ENCODE peak calls at places on chromosomes 1 and 21, in ten cellular contexts. K, U, W, J, M, E, G, T, Q and D are unnamed samples.

GRCh38 chr1:234218078-234218477 is 155.2 kb upstream of the COA6 start:
- DNase-seq in K (no peak), U (no peak), W (no peak), J (no peak), M (no peak), E (no peak), G (no peak), T (no peak), Q (no peak), D (no peak)

GRCh38 chr1:84062496-84062895 is 63.6 kb upstream of the TTLL7 start:
- DNase-seq in K (no peak), U (no peak), W (no peak), J (no peak), M (no peak), E (no peak), G (no peak), T (no peak), Q (no peak), D (no peak)

GRCh38 chr1:151916959-151917358 is 7.6 kb upstream of the THEM4 start:
- DNase-seq in K (no peak), U (no peak), W (no peak), J (no peak), M (no peak), E (no peak), G (no peak), T (no peak), Q (no peak), D (no peak)

GRCh38 chr21:44991538-44992483 is 52.0 kb downstream of the SLX9 start:
- DNase-seq in K (no peak), U (no peak), W (no peak), J (no peak), M (peak), E (peak), G (no peak), T (no peak), Q (no peak), D (no peak)

GRCh38 chr1:192544983-192545393 is 30.6 kb upstream of the RGS1 start:
- DNase-seq in K (peak), U (no peak), W (no peak), J (no peak), M (no peak), E (peak), G (peak), T (no peak), Q (no peak), D (no peak)

GRCh38 chr1:28553229-28553930 is 495 bp downstream of the TRNAU1AP start:
- DNase-seq in K (no peak), U (no peak), W (peak), J (no peak), M (peak), E (peak), G (peak), T (no peak), Q (no peak), D (peak)

GRCh38 chr1:190477687-190478192 is at the start of gene BRINP3:
- DNase-seq in K (no peak), U (no peak), W (no peak), J (no peak), M (no peak), E (no peak), G (no peak), T (no peak), Q (no peak), D (no peak)

GRCh38 chr21:42219606-42220137 is 732 bp downstream of the ABCG1 start:
- DNase-seq in K (no peak), U (no peak), W (peak), J (no peak), M (peak), E (no peak), G (peak), T (peak), Q (no peak), D (peak)

GRCh38 chr1:202349263-202349928 is 897 bp downstream of the PPP1R12B start:
- DNase-seq in K (no peak), U (no peak), W (no peak), J (no peak), M (no peak), E (peak), G (peak), T (no peak), Q (no peak), D (no peak)

GRCh38 chr1:7574121-7575040 is 196.7 kb upstream of the VAMP3 start:
- DNase-seq in K (no peak), U (no peak), W (no peak), J (no peak), M (peak), E (no peak), G (no peak), T (no peak), Q (no peak), D (no peak)

GRCh38 chr1:166843769-166844596 is 4.7 kb downstream of the POGK start:
- DNase-seq in K (no peak), U (no peak), W (no peak), J (no peak), M (no peak), E (no peak), G (no peak), T (no peak), Q (no peak), D (no peak)

GRCh38 chr1:92882817-92883216 is 51.0 kb downstream of the RPL5 start:
- DNase-seq in K (no peak), U (no peak), W (no peak), J (peak), M (no peak), E (no peak), G (no peak), T (no peak), Q (no peak), D (no peak)

GRCh38 chr1:193040011-193040410 is 19.1 kb downstream of the UCHL5 start:
- DNase-seq in K (no peak), U (no peak), W (no peak), J (no peak), M (no peak), E (no peak), G (no peak), T (no peak), Q (no peak), D (no peak)

GRCh38 chr1:222457513-222457912 is 90.4 kb downstream of the HHIPL2 start:
- DNase-seq in K (no peak), U (no peak), W (no peak), J (no peak), M (no peak), E (no peak), G (no peak), T (no peak), Q (no peak), D (no peak)

GRCh38 chr21:41621523-41621922 is 113.6 kb upstream of the TMPRSS2 start:
- DNase-seq in K (no peak), U (no peak), W (no peak), J (no peak), M (no peak), E (no peak), G (no peak), T (no peak), Q (no peak), D (no peak)

GRCh38 chr1:154729598-154729997 is 121.6 kb upstream of the ADAR start:
- DNase-seq in K (no peak), U (no peak), W (no peak), J (no peak), M (no peak), E (no peak), G (no peak), T (no peak), Q (no peak), D (no peak)

GRCh38 chr1:189563784-189564183 is 913.9 kb downstream of the BRINP3 start:
- DNase-seq in K (no peak), U (no peak), W (no peak), J (no peak), M (no peak), E (no peak), G (no peak), T (no peak), Q (no peak), D (no peak)

GRCh38 chr1:30756545-30757195 is 904 bp downstream of the LAPTM5 start:
- DNase-seq in K (peak), U (peak), W (no peak), J (peak), M (no peak), E (peak), G (no peak), T (peak), Q (no peak), D (no peak)

GRCh38 chr1:63189677-63190076 is 132.7 kb upstream of the FOXD3 start:
- DNase-seq in K (no peak), U (no peak), W (peak), J (no peak), M (no peak), E (no peak), G (no peak), T (no peak), Q (peak), D (no peak)

GRCh38 chr1:96482615-96483014 is 239.0 kb upstream of the PTBP2 start:
- DNase-seq in K (no peak), U (no peak), W (no peak), J (no peak), M (no peak), E (no peak), G (no peak), T (no peak), Q (no peak), D (no peak)

GRCh38 chr1:114511048-114511785 is at the start of gene TRIM33:
- DNase-seq in K (peak), U (peak), W (peak), J (peak), M (peak), E (peak), G (peak), T (peak), Q (peak), D (peak)

GRCh38 chr1:167052389-167052788 is 37.8 kb downstream of the GPA33 start:
- DNase-seq in K (no peak), U (no peak), W (peak), J (no peak), M (peak), E (peak), G (no peak), T (no peak), Q (peak), D (no peak)

GRCh38 chr1:154747841-154748766 is 122.0 kb downstream of the KCNN3 start:
- DNase-seq in K (no peak), U (no peak), W (no peak), J (peak), M (peak), E (peak), G (peak), T (no peak), Q (no peak), D (peak)

GRCh38 chr21:42642219-42642745 is 11.1 kb upstream of the PDE9A start:
- DNase-seq in K (no peak), U (no peak), W (no peak), J (no peak), M (no peak), E (no peak), G (no peak), T (no peak), Q (no peak), D (no peak)

GRCh38 chr1:116873680-116874271 is 35.9 kb upstream of the PTGFRN start:
- DNase-seq in K (no peak), U (no peak), W (no peak), J (no peak), M (no peak), E (no peak), G (no peak), T (no peak), Q (no peak), D (no peak)

GRCh38 chr21:26001356-26001755 is 169.2 kb downstream of the APP start:
- DNase-seq in K (no peak), U (no peak), W (no peak), J (no peak), M (no peak), E (no peak), G (no peak), T (no peak), Q (no peak), D (no peak)
- TF ChIP-seq CTCF in K (no peak), U (no peak), W (no peak), J (no peak), M (no peak), E (no peak), G (no peak), T (no peak), Q (no peak), D (no peak)

GRCh38 chr1:227317541-227318002 is 720 bp downstream of the CDC42BPA start:
- DNase-seq in K (no peak), U (no peak), W (peak), J (no peak), M (peak), E (peak), G (peak), T (no peak), Q (no peak), D (peak)
- TF ChIP-seq CTCF in K (peak), U (no peak), W (no peak), J (no peak), M (no peak), E (peak), G (no peak), T (no peak), Q (no peak), D (no peak)

GRCh38 chr1:245495681-245496080 is 340.9 kb downstream of the KIF26B start:
- DNase-seq in K (no peak), U (no peak), W (no peak), J (no peak), M (no peak), E (no peak), G (no peak), T (no peak), Q (no peak), D (no peak)

GRCh38 chr1:245489838-245490237 is 335.1 kb downstream of the KIF26B start:
- DNase-seq in K (no peak), U (no peak), W (no peak), J (no peak), M (no peak), E (no peak), G (no peak), T (no peak), Q (no peak), D (no peak)

GRCh38 chr1:245488346-245489110 is 333.7 kb downstream of the KIF26B start:
- DNase-seq in K (no peak), U (no peak), W (no peak), J (no peak), M (no peak), E (no peak), G (no peak), T (no peak), Q (no peak), D (no peak)

GRCh38 chr1:245493029-245493428 is 338.2 kb downstream of the KIF26B start:
- DNase-seq in K (no peak), U (no peak), W (no peak), J (no peak), M (no peak), E (peak), G (no peak), T (no peak), Q (peak), D (no peak)
- TF ChIP-seq CTCF in K (peak), U (peak), W (peak), J (no peak), M (peak), E (peak), G (no peak), T (no peak), Q (peak), D (no peak)

GRCh38 chr1:21537511-21537931 is 28.3 kb downstream of the ALPL start:
- DNase-seq in K (no peak), U (no peak), W (no peak), J (no peak), M (no peak), E (no peak), G (no peak), T (no peak), Q (no peak), D (no peak)

GRCh38 chr1:21537932-21538630 is 28.9 kb downstream of the ALPL start:
- DNase-seq in K (no peak), U (no peak), W (no peak), J (no peak), M (peak), E (peak), G (no peak), T (no peak), Q (no peak), D (no peak)

GRCh38 chr1:21541835-21542234 is 32.6 kb downstream of the ALPL start:
- DNase-seq in K (no peak), U (no peak), W (no peak), J (no peak), M (no peak), E (peak), G (no peak), T (no peak), Q (no peak), D (no peak)

GRCh38 chr1:21541330-21541729 is 32.1 kb downstream of the ALPL start:
- DNase-seq in K (no peak), U (no peak), W (no peak), J (no peak), M (no peak), E (no peak), G (no peak), T (no peak), Q (no peak), D (no peak)

GRCh38 chr1:21539933-21540332 is 30.7 kb downstream of the ALPL start:
- DNase-seq in K (no peak), U (no peak), W (peak), J (no peak), M (peak), E (peak), G (no peak), T (peak), Q (peak), D (no peak)
- TF ChIP-seq CTCF in K (peak), U (peak), W (peak), J (no peak), M (peak), E (peak), G (no peak), T (peak), Q (peak), D (no peak)

DNA sequence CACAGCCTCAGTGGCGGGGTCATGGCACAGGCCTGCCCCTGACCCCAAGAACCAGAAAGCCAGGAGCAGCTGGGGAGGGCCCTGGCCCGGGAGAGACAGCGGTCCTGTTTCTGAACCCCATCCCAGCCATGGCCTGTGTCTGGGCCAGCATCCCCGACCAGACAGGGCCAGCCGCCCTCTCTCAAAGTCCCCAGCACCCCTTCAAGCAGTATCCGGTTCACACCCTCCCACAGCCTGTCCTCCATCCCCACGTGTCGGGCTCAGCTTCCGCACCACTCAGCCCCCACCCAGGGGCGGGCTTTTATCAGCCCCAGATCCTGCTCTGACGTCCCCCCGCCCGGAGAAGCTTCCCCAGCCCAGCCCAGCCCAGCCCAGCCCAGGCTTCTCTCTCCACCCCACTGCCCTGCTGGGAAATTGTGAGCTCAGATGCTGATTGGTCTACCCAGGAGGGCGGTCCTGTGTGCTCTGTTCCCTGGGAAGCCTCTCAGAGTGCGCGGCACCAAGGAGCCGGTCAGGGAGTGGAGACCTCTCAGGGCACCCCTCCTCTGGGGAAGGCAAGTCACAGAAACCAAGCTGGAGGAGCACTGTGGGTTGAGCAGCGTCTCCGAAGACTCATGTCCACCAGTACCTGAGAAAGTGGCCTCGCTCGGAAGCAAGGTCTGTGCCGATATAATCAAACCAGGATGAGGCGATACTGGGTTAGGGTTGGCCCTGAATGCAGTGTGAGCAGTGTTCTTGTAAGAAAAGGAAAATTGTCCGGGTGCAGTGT is 4.7 kb upstream of the FAAP20 start:
- DNase-seq in K (no peak), U (no peak), W (peak), J (peak), M (no peak), E (peak), G (peak), T (peak), Q (peak), D (peak)
- TF ChIP-seq CTCF in K (peak), U (no peak), W (no peak), J (no peak), M (no peak), E (peak), G (no peak), T (no peak), Q (no peak), D (no peak)

GRCh38 chr21:36388835-36389234 is 3.6 kb downstream of the CHAF1B start:
- DNase-seq in K (no peak), U (no peak), W (peak), J (no peak), M (peak), E (peak), G (no peak), T (peak), Q (no peak), D (peak)
- TF ChIP-seq CTCF in K (peak), U (no peak), W (no peak), J (no peak), M (no peak), E (peak), G (no peak), T (no peak), Q (peak), D (no peak)